ENCODE peak calls at places on chromosomes 6 and 20, in eight cellular contexts. One of them, this sample, is unnamed.

GRCh38 chr6:136095961-136096360 is 154.2 kb downstream of the MTFR2 start:
- DNase-seq in left lung: peak
- DNase-seq in MM.1S: no peak
- DNase-seq in brain microvascular endothelial cell: no peak
- DNase-seq in fibroblast of mammary gland: peak
- DNase-seq in kidney: no peak
- DNase-seq in HCT116: no peak
- DNase-seq in AG04450: no peak
- DNase-seq in this sample: no peak

GRCh38 chr6:125357515-125358256 is 55.9 kb upstream of the HDDC2 start:
- DNase-seq in kidney: no peak
- DNase-seq in HCT116: no peak
- DNase-seq in MM.1S: no peak
- DNase-seq in brain microvascular endothelial cell: peak
- DNase-seq in fibroblast of mammary gland: no peak
- DNase-seq in left lung: no peak
- DNase-seq in AG04450: no peak
- DNase-seq in this sample: no peak

GRCh38 chr6:142195862-142196536 is 48.9 kb downstream of the VTA1 start:
- DNase-seq in MM.1S: no peak
- DNase-seq in fibroblast of mammary gland: peak
- DNase-seq in left lung: no peak
- DNase-seq in HCT116: no peak
- DNase-seq in brain microvascular endothelial cell: no peak
- DNase-seq in kidney: no peak
- DNase-seq in AG04450: no peak
- DNase-seq in this sample: no peak

GRCh38 chr6:41536884-41537347 is 9.3 kb upstream of the FOXP4 start:
- DNase-seq in fibroblast of mammary gland: no peak
- DNase-seq in kidney: peak
- DNase-seq in MM.1S: no peak
- DNase-seq in AG04450: no peak
- DNase-seq in brain microvascular endothelial cell: no peak
- DNase-seq in left lung: peak
- DNase-seq in HCT116: peak
- DNase-seq in this sample: no peak

GRCh38 chr6:166313255-166314070 is 5.3 kb upstream of the PRR18 start:
- DNase-seq in HCT116: peak
- DNase-seq in kidney: no peak
- DNase-seq in AG04450: no peak
- DNase-seq in MM.1S: peak
- DNase-seq in brain microvascular endothelial cell: no peak
- DNase-seq in left lung: no peak
- DNase-seq in fibroblast of mammary gland: peak
- DNase-seq in this sample: peak

GRCh38 chr6:1497593-1498105 is 108.3 kb downstream of the FOXF2 start:
- DNase-seq in fibroblast of mammary gland: no peak
- DNase-seq in HCT116: no peak
- DNase-seq in AG04450: no peak
- DNase-seq in MM.1S: no peak
- DNase-seq in left lung: no peak
- DNase-seq in brain microvascular endothelial cell: no peak
- DNase-seq in kidney: no peak
- DNase-seq in this sample: no peak

GRCh38 chr20:4483961-4484360 is 237.7 kb upstream of the PRND start:
- DNase-seq in brain microvascular endothelial cell: no peak
- DNase-seq in kidney: no peak
- DNase-seq in MM.1S: no peak
- DNase-seq in fibroblast of mammary gland: no peak
- DNase-seq in HCT116: no peak
- DNase-seq in left lung: no peak
- DNase-seq in AG04450: no peak
- DNase-seq in this sample: no peak

GRCh38 chr6:17038316-17038715 is 63.5 kb upstream of the STMND1 start:
- DNase-seq in left lung: no peak
- DNase-seq in HCT116: no peak
- DNase-seq in MM.1S: no peak
- DNase-seq in brain microvascular endothelial cell: no peak
- DNase-seq in kidney: no peak
- DNase-seq in AG04450: peak
- DNase-seq in fibroblast of mammary gland: peak
- DNase-seq in this sample: no peak

GRCh38 chr6:116528163-116528562 is 16.7 kb downstream of the CALHM5 start:
- DNase-seq in fibroblast of mammary gland: no peak
- DNase-seq in AG04450: no peak
- DNase-seq in HCT116: no peak
- DNase-seq in brain microvascular endothelial cell: no peak
- DNase-seq in left lung: no peak
- DNase-seq in MM.1S: no peak
- DNase-seq in kidney: no peak
- DNase-seq in this sample: no peak

GRCh38 chr6:14857501-14857900 is 388.4 kb upstream of the JARID2 start:
- DNase-seq in kidney: peak
- DNase-seq in left lung: peak
- DNase-seq in MM.1S: no peak
- DNase-seq in AG04450: no peak
- DNase-seq in fibroblast of mammary gland: no peak
- DNase-seq in HCT116: no peak
- DNase-seq in brain microvascular endothelial cell: no peak
- DNase-seq in this sample: peak

GRCh38 chr6:164108092-164108491 is 693.6 kb downstream of the QKI start:
- DNase-seq in HCT116: no peak
- DNase-seq in fibroblast of mammary gland: no peak
- DNase-seq in left lung: no peak
- DNase-seq in MM.1S: no peak
- DNase-seq in brain microvascular endothelial cell: no peak
- DNase-seq in kidney: no peak
- DNase-seq in AG04450: no peak
- DNase-seq in this sample: no peak

GRCh38 chr6:63802606-63803206 is 167.1 kb downstream of the PHF3 start:
- DNase-seq in HCT116: no peak
- DNase-seq in brain microvascular endothelial cell: peak
- DNase-seq in fibroblast of mammary gland: peak
- DNase-seq in MM.1S: peak
- DNase-seq in AG04450: no peak
- DNase-seq in left lung: no peak
- DNase-seq in kidney: no peak
- DNase-seq in this sample: no peak

GRCh38 chr20:3247638-3248037 is 8.6 kb upstream of the SLC4A11 start:
- DNase-seq in kidney: no peak
- DNase-seq in HCT116: no peak
- DNase-seq in AG04450: no peak
- DNase-seq in brain microvascular endothelial cell: no peak
- DNase-seq in fibroblast of mammary gland: no peak
- DNase-seq in MM.1S: no peak
- DNase-seq in left lung: no peak
- DNase-seq in this sample: no peak

GRCh38 chr6:109961666-109962065 is 16.4 kb upstream of the GPR6 start:
- DNase-seq in AG04450: no peak
- DNase-seq in left lung: no peak
- DNase-seq in MM.1S: no peak
- DNase-seq in fibroblast of mammary gland: no peak
- DNase-seq in HCT116: peak
- DNase-seq in kidney: no peak
- DNase-seq in brain microvascular endothelial cell: no peak
- DNase-seq in this sample: no peak

GRCh38 chr20:4800131-4800530 is 78.4 kb downstream of the PRND start:
- DNase-seq in kidney: no peak
- DNase-seq in HCT116: no peak
- DNase-seq in brain microvascular endothelial cell: no peak
- DNase-seq in AG04450: no peak
- DNase-seq in left lung: no peak
- DNase-seq in MM.1S: no peak
- DNase-seq in fibroblast of mammary gland: no peak
- DNase-seq in this sample: no peak

GRCh38 chr6:142725024-142725770 is 219.8 kb downstream of the HIVEP2 start:
- DNase-seq in kidney: no peak
- DNase-seq in AG04450: no peak
- DNase-seq in fibroblast of mammary gland: no peak
- DNase-seq in MM.1S: no peak
- DNase-seq in left lung: no peak
- DNase-seq in brain microvascular endothelial cell: no peak
- DNase-seq in HCT116: no peak
- DNase-seq in this sample: no peak

GRCh38 chr6:164322533-164322932 is 908.0 kb downstream of the QKI start:
- DNase-seq in brain microvascular endothelial cell: peak
- DNase-seq in fibroblast of mammary gland: peak
- DNase-seq in left lung: no peak
- DNase-seq in HCT116: no peak
- DNase-seq in AG04450: no peak
- DNase-seq in MM.1S: no peak
- DNase-seq in kidney: no peak
- DNase-seq in this sample: no peak

GRCh38 chr6:80523531-80523970 is 417.1 kb downstream of the BCKDHB start:
- DNase-seq in brain microvascular endothelial cell: no peak
- DNase-seq in fibroblast of mammary gland: no peak
- DNase-seq in kidney: peak
- DNase-seq in left lung: no peak
- DNase-seq in HCT116: no peak
- DNase-seq in AG04450: no peak
- DNase-seq in MM.1S: no peak
- DNase-seq in this sample: no peak

GRCh38 chr6:158068893-158069799 is 87.5 kb downstream of the SYNJ2 start:
- DNase-seq in MM.1S: no peak
- DNase-seq in fibroblast of mammary gland: peak
- DNase-seq in AG04450: no peak
- DNase-seq in left lung: peak
- DNase-seq in HCT116: no peak
- DNase-seq in brain microvascular endothelial cell: peak
- DNase-seq in kidney: peak
- DNase-seq in this sample: no peak

GRCh38 chr20:6583134-6583738 is 184.2 kb upstream of the BMP2 start:
- DNase-seq in fibroblast of mammary gland: peak
- DNase-seq in left lung: no peak
- DNase-seq in MM.1S: peak
- DNase-seq in brain microvascular endothelial cell: peak
- DNase-seq in AG04450: no peak
- DNase-seq in kidney: peak
- DNase-seq in HCT116: no peak
- DNase-seq in this sample: no peak

GRCh38 chr6:119148102-119148824 is 69.8 kb upstream of the FAM184A start:
- DNase-seq in fibroblast of mammary gland: peak
- DNase-seq in AG04450: peak
- DNase-seq in left lung: no peak
- DNase-seq in HCT116: peak
- DNase-seq in brain microvascular endothelial cell: peak
- DNase-seq in MM.1S: peak
- DNase-seq in kidney: no peak
- DNase-seq in this sample: no peak

GRCh38 chr6:118080547-118080946 is 173.5 kb downstream of the SLC35F1 start:
- DNase-seq in kidney: no peak
- DNase-seq in HCT116: peak
- DNase-seq in brain microvascular endothelial cell: no peak
- DNase-seq in AG04450: no peak
- DNase-seq in MM.1S: no peak
- DNase-seq in left lung: no peak
- DNase-seq in fibroblast of mammary gland: no peak
- DNase-seq in this sample: no peak
- TF ChIP-seq CTCF in kidney: no peak
- TF ChIP-seq CTCF in HCT116: no peak
- TF ChIP-seq CTCF in brain microvascular endothelial cell: peak
- TF ChIP-seq CTCF in AG04450: peak
- TF ChIP-seq CTCF in MM.1S: no peak
- TF ChIP-seq CTCF in left lung: no peak
- TF ChIP-seq CTCF in fibroblast of mammary gland: peak
- TF ChIP-seq CTCF in this sample: no peak

GRCh38 chr20:57545927-57546662 is 14.8 kb upstream of the PCK1 start:
- DNase-seq in MM.1S: no peak
- DNase-seq in HCT116: no peak
- DNase-seq in left lung: no peak
- DNase-seq in fibroblast of mammary gland: no peak
- DNase-seq in AG04450: no peak
- DNase-seq in brain microvascular endothelial cell: no peak
- DNase-seq in kidney: no peak
- DNase-seq in this sample: no peak
- TF ChIP-seq CTCF in MM.1S: no peak
- TF ChIP-seq CTCF in HCT116: no peak
- TF ChIP-seq CTCF in left lung: no peak
- TF ChIP-seq CTCF in fibroblast of mammary gland: no peak
- TF ChIP-seq CTCF in AG04450: no peak
- TF ChIP-seq CTCF in brain microvascular endothelial cell: no peak
- TF ChIP-seq CTCF in kidney: no peak
- TF ChIP-seq CTCF in this sample: no peak

DNA sequence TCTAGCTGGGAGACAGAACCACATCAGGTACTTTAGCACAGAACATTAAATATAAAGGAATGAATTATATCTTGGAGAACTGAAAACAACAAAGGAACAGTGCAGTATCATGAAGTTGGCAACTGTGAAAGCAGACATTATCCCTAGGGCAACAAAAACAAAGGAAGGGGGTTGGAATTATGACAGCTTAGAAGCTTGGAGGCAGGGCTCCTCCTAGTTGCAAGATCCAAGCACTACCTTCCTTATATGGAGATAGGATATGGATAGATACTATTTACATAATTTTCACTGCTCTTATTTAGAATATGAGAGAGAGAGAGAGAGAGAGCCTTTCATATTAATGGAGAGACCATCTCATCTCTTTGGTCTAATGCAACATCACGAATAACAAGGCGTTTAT is 27.0 kb downstream of the TMEM14A start:
- DNase-seq in kidney: no peak
- DNase-seq in AG04450: no peak
- DNase-seq in brain microvascular endothelial cell: no peak
- DNase-seq in fibroblast of mammary gland: peak
- DNase-seq in left lung: no peak
- DNase-seq in HCT116: no peak
- DNase-seq in MM.1S: no peak
- DNase-seq in this sample: no peak
- TF ChIP-seq CTCF in kidney: no peak
- TF ChIP-seq CTCF in AG04450: peak
- TF ChIP-seq CTCF in brain microvascular endothelial cell: peak
- TF ChIP-seq CTCF in fibroblast of mammary gland: no peak
- TF ChIP-seq CTCF in left lung: no peak
- TF ChIP-seq CTCF in HCT116: no peak
- TF ChIP-seq CTCF in MM.1S: no peak
- TF ChIP-seq CTCF in this sample: no peak

GRCh38 chr6:33347816-33348215 is 30.3 kb upstream of the ZBTB22 start:
- DNase-seq in AG04450: no peak
- DNase-seq in left lung: no peak
- DNase-seq in fibroblast of mammary gland: no peak
- DNase-seq in brain microvascular endothelial cell: no peak
- DNase-seq in kidney: no peak
- DNase-seq in HCT116: no peak
- DNase-seq in MM.1S: no peak
- DNase-seq in this sample: no peak
- TF ChIP-seq CTCF in AG04450: no peak
- TF ChIP-seq CTCF in left lung: no peak
- TF ChIP-seq CTCF in fibroblast of mammary gland: no peak
- TF ChIP-seq CTCF in brain microvascular endothelial cell: no peak
- TF ChIP-seq CTCF in kidney: no peak
- TF ChIP-seq CTCF in HCT116: no peak
- TF ChIP-seq CTCF in MM.1S: no peak
- TF ChIP-seq CTCF in this sample: no peak

This sample was measured in CD4-positive, alpha-beta T cell.